ENCODE peak calls at places on chromosome 11, in nine cellular contexts. N, C, F, D, R, T, Q, K and Z are unnamed samples.

GRCh38 chr11:93589347-93589746 is 46.2 kb upstream of the SMCO4 start:
- DNase-seq in T (no peak), R (no peak), F (no peak), Q (no peak), D (no peak), C (no peak), N (no peak), K (no peak), Z (no peak)

GRCh38 chr11:96112192-96113099 is 188.5 kb upstream of the MTMR2 start:
- DNase-seq in C (no peak), R (no peak), Q (no peak), T (no peak), F (no peak), N (no peak), K (no peak), D (no peak), Z (no peak)

GRCh38 chr11:29336727-29337212 is 680.1 kb downstream of the KCNA4 start:
- DNase-seq in D (no peak), K (no peak), F (no peak), N (no peak), R (no peak), C (no peak), Q (no peak), T (no peak), Z (no peak)

GRCh38 chr11:11032072-11032471 is 174.2 kb upstream of the ZBED5 start:
- DNase-seq in T (no peak), D (no peak), Q (no peak), K (no peak), N (no peak), C (no peak), R (no peak), F (no peak), Z (no peak)

GRCh38 chr11:45262900-45263299 is 23.2 kb downstream of the SYT13 start:
- DNase-seq in D (no peak), T (no peak), C (no peak), F (no peak), N (no peak), R (no peak), Q (no peak), K (no peak), Z (no peak)

GRCh38 chr11:118886681-118887111 is 3.0 kb downstream of the CXCR5 start:
- DNase-seq in K (no peak), C (no peak), N (no peak), R (no peak), F (no peak), D (peak), Q (no peak), T (peak), Z (peak)

GRCh38 chr11:64611961-64612646 is 21.1 kb downstream of the SLC22A12 start:
- DNase-seq in D (no peak), C (no peak), Q (no peak), F (no peak), K (peak), R (no peak), T (no peak), N (no peak), Z (no peak)

GRCh38 chr11:46755962-46756361 is 36.9 kb downstream of the F2 start:
- DNase-seq in F (no peak), N (no peak), K (no peak), T (no peak), D (no peak), C (no peak), Q (no peak), R (no peak), Z (no peak)

GRCh38 chr11:44555031-44555800 is 10.2 kb upstream of the CD82 start:
- DNase-seq in D (no peak), C (no peak), R (no peak), Q (no peak), N (no peak), F (no peak), K (no peak), T (no peak), Z (no peak)

GRCh38 chr11:61473370-61474025 is 35.1 kb upstream of the LRRC10B start:
- DNase-seq in Q (no peak), K (peak), D (no peak), R (no peak), N (no peak), C (no peak), F (no peak), T (no peak), Z (no peak)

GRCh38 chr11:134500621-134501020 is 88.6 kb upstream of the B3GAT1 start:
- DNase-seq in F (no peak), K (no peak), R (no peak), D (no peak), C (no peak), T (peak), N (no peak), Q (no peak), Z (no peak)

GRCh38 chr11:112318661-112319060 is 58.0 kb upstream of the PLET1 start:
- DNase-seq in R (no peak), C (no peak), Q (no peak), T (no peak), N (no peak), F (no peak), D (no peak), K (no peak), Z (no peak)
- H3K27ac ChIP-seq in R (peak), C (no peak), Q (peak), T (peak), N (no peak), F (no peak), D (peak), K (peak), Z (no peak)

DNA sequence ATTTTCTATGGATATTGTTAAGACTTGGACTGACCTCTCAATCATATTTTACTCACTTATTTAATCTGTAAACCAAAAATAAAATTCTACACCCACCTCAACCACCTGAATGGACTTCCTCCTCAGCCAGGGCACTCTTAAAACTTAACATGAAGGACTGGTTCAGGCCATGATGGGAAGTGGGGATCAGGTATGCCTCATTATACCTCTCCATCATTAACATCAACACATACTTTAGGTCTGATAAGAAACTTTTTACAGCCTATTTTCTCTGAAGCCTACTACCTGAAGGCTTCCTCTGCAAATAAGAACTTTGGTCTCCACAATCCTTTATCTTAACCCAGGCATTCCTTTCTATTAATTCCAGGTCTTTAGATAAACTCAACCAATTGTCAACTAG is 390.0 kb downstream of the AASDHPPT start:
- DNase-seq in R (no peak), D (no peak), F (no peak), C (no peak), K (no peak), T (no peak), Q (no peak), N (no peak), Z (no peak)
- H3K27ac ChIP-seq in R (no peak), D (no peak), F (no peak), C (no peak), K (no peak), T (no peak), Q (peak), N (no peak), Z (no peak)

GRCh38 chr11:67373916-67374570 is 645 bp upstream of the CLCF1 start:
- DNase-seq in Q (peak), F (peak), D (peak), R (peak), T (peak), K (peak), C (peak), N (peak), Z (peak)

GRCh38 chr11:67374571-67375276 is 1.3 kb upstream of the CLCF1 start:
- DNase-seq in K (peak), N (no peak), Q (no peak), C (no peak), R (no peak), F (no peak), T (no peak), D (no peak), Z (no peak)

GRCh38 chr11:67376022-67376386 is 2.6 kb upstream of the CLCF1 start:
- DNase-seq in R (no peak), T (no peak), N (no peak), Q (no peak), K (no peak), C (no peak), F (no peak), D (no peak), Z (no peak)

GRCh38 chr11:67376421-67376820 is 3.0 kb upstream of the CLCF1 start:
- DNase-seq in K (no peak), R (no peak), F (no peak), Q (no peak), T (no peak), D (no peak), C (no peak), N (no peak), Z (no peak)

DNA sequence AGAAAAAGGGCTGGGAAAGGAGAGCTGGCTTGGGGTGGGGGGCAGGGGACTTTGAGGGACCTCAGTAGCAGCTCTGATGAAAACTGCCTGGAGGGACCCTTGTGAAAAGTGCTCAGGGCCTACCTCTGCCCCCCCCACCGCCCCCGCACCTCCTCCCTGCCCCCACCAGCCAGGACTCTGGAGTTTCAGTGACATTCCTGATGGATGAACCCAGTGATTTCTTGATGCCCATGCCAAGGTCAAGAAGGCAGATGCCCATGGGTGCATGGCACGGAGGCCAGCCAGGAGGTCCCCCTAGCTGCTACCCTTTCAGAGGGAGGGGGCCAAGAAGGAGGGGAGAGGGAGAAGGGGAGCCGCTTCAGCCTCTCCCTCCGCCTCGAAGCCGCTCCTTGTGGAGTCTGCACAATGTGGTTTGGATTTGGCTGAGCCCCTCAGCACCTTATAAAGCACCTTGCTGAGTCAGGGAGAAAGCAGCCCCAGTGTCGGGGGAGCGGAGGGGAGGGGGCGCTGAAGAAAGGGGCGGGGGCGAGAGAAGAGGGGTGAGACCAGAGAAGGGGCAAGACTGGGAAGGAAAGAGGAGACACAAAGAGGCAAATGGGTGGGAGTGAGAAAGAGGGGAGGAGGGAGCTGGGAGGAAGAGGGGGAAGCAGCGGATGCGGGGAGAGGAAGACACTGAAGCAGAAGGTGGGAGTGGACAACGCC is 2.1 kb upstream of the CLCF1 start:
- DNase-seq in K (no peak), T (no peak), F (no peak), N (no peak), Q (no peak), C (no peak), D (no peak), R (no peak), Z (no peak)
- H3K27ac ChIP-seq in K (no peak), T (no peak), F (no peak), N (no peak), Q (peak), C (no peak), D (no peak), R (peak), Z (no peak)

DNA sequence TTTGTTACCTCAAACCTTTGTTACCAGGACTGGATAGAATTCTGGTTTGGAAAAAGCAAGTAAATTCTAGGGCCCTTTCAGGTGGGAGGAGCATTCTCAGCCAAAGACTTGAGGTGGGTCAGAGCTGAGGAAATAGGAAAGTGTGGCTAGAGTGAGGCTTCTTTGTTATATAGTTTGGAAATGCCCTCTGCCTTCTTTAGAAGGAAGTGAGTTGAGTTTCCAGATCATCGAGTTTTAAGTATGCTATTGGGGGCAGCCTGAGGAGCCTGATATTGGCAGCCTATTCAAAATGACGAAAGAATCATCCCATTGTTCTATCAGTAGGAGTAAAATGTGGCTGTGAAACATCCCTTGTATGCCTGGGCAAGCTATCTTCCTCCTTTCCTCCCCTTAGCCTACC is 134.1 kb downstream of the ARHGAP42 start:
- DNase-seq in D (no peak), N (no peak), C (no peak), T (no peak), Q (no peak), R (no peak), F (no peak), K (no peak), Z (no peak)
- H3K27ac ChIP-seq in D (no peak), N (no peak), C (no peak), T (no peak), Q (no peak), R (no peak), F (peak), K (no peak), Z (no peak)

DNA sequence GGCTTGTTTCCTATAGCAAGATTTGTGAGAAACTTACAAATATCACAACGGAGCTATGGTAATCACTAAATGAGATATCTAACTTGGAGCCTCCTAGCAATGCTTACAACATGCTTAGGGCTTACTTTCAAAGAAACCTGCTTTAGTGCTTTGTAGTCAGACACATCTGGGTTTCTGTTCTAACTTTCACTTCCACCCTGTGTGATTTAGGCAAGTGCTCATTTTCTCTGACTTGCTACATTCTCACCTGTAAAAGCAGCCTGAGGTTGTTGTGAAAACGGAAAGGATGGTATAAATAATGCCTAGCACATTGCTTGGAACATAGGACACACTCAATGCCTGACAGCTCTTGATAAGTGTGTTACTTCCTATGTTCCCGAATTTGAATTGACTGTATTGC is 45.6 kb downstream of the LRRC4C start:
- DNase-seq in D (no peak), F (no peak), N (no peak), Q (no peak), R (no peak), C (no peak), K (no peak), T (no peak), Z (no peak)
- H3K27ac ChIP-seq in D (no peak), F (no peak), N (no peak), Q (no peak), R (no peak), C (no peak), K (no peak), T (no peak), Z (no peak)

GRCh38 chr11:85718991-85719807 is 33.2 kb upstream of the CCDC89 start:
- DNase-seq in F (peak), C (peak), K (peak), D (peak), Q (peak), N (peak), T (peak), R (peak), Z (no peak)
- H3K27ac ChIP-seq in F (peak), C (peak), K (peak), D (peak), Q (peak), N (peak), T (no peak), R (no peak), Z (no peak)

GRCh38 chr11:102322560-102322959 is 5.3 kb downstream of the BIRC3 start:
- DNase-seq in K (no peak), N (no peak), D (no peak), F (no peak), Q (no peak), T (no peak), R (no peak), C (no peak), Z (peak)

GRCh38 chr11:102325088-102325487 is 7.8 kb downstream of the BIRC3 start:
- DNase-seq in N (no peak), F (no peak), Q (no peak), K (no peak), C (no peak), R (no peak), T (no peak), D (no peak), Z (no peak)

GRCh38 chr11:102320679-102321078 is 3.4 kb downstream of the BIRC3 start:
- DNase-seq in K (no peak), F (no peak), C (peak), Q (no peak), D (no peak), R (no peak), T (no peak), N (no peak), Z (no peak)

GRCh38 chr11:102320166-102320565 is 2.9 kb downstream of the BIRC3 start:
- DNase-seq in R (no peak), F (no peak), K (no peak), C (no peak), N (no peak), D (no peak), T (no peak), Q (no peak), Z (no peak)

GRCh38 chr11:102323542-102324261 is 6.4 kb downstream of the BIRC3 start:
- DNase-seq in C (no peak), R (no peak), T (no peak), N (no peak), Q (no peak), K (peak), D (no peak), F (no peak), Z (no peak)
- H3K27ac ChIP-seq in C (no peak), R (peak), T (no peak), N (no peak), Q (no peak), K (no peak), D (no peak), F (no peak), Z (no peak)